ENCODE peak calls at places on chromosomes 4 and X, in seven cellular contexts. Q is colonic mucosa, N is foreskin fibroblast, O is lower lobe of right lung, G is cardiac muscle cell, L is kidney, V is psoas muscle. X is an unnamed sample.

GRCh38 chrX:16496175-16496574 is 153.8 kb upstream of the S100G start:
- DNase-seq in Q (no peak), N (no peak), O (no peak), G (no peak), L (no peak), V (no peak), X (no peak)

GRCh38 chrX:130716822-130717405 is 186.1 kb downstream of the ENOX2 start:
- DNase-seq in Q (no peak), N (no peak), O (no peak), G (no peak), L (no peak), V (no peak), X (no peak)

GRCh38 chr4:134027931-134028330 is 173.7 kb downstream of the PABPC4L start:
- DNase-seq in Q (no peak), N (peak), O (no peak), G (no peak), L (no peak), V (no peak), X (no peak)

GRCh38 chrX:131072871-131073571 is 14.9 kb downstream of the ARHGAP36 start:
- DNase-seq in Q (no peak), N (no peak), O (no peak), G (no peak), L (peak), V (no peak), X (no peak)

GRCh38 chr4:53637348-53637747 is 46.1 kb upstream of the LNX1 start:
- DNase-seq in Q (no peak), N (no peak), O (no peak), G (no peak), L (no peak), V (no peak), X (no peak)

GRCh38 chrX:41734530-41734929 is 10.5 kb downstream of the GPR82 start:
- DNase-seq in Q (no peak), N (peak), O (no peak), G (no peak), L (no peak), V (no peak), X (no peak)

GRCh38 chrX:17968367-17968766 is 107.3 kb upstream of the RAI2 start:
- DNase-seq in Q (no peak), N (no peak), O (no peak), G (no peak), L (no peak), V (no peak), X (no peak)

GRCh38 chr4:96603635-96604034 is 763.7 kb downstream of the PDHA2 start:
- DNase-seq in Q (no peak), N (no peak), O (no peak), G (peak), L (no peak), V (no peak), X (no peak)

GRCh38 chr4:105179539-105180401 is 33.1 kb downstream of the TET2 start:
- DNase-seq in Q (no peak), N (no peak), O (no peak), G (no peak), L (no peak), V (no peak), X (no peak)

GRCh38 chrX:108439961-108440696 is 491 bp downstream of the COL4A5 start:
- DNase-seq in Q (no peak), N (peak), O (peak), G (peak), L (peak), V (no peak), X (peak)

GRCh38 chrX:72554448-72555140 is 18.0 kb downstream of the HDAC8 start:
- DNase-seq in Q (peak), N (no peak), O (no peak), G (peak), L (no peak), V (no peak), X (peak)

GRCh38 chr4:6516762-6517161 is 44.3 kb upstream of the PPP2R2C start:
- DNase-seq in Q (no peak), N (no peak), O (no peak), G (peak), L (no peak), V (no peak), X (no peak)

GRCh38 chrX:16946971-16947562 is 609 bp downstream of the REPS2 start:
- DNase-seq in Q (peak), N (no peak), O (peak), G (peak), L (peak), V (peak), X (no peak)

GRCh38 chr4:10047967-10048366 is 26.7 kb upstream of the SLC2A9 start:
- DNase-seq in Q (no peak), N (no peak), O (no peak), G (no peak), L (no peak), V (no peak), X (no peak)

DNA sequence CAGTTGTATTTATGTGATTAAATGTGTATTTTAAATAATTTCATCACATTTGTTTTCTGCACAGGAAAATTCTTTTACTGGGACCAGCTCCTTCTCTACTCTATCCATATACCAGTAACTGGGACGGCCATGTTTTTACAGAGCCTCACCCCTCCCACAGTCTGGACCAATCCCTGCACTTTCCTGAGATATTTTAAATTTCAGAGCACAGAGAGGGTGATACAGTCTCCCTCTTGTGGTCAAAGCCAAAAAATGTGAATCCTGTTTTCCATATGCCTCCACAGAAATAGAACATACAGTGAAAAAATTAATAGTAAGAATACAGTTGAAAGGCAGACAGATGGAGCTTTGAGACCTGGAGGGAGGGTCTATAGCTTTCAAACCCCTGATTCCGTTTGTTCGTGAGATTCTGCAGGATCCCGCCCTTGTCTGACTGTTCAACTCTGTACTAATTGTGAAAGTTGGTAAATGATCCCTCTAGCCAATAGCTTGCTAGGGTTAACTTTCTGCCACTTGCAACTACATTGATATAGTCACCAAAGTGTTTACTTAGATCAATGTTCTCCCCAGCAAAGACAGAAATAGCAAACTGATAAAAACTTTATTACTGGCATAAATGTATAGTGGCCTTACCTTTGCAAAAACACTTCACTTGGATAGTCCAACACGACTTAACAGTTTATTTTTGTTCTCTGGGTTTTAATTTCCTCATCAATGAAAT is 172.2 kb downstream of the PPARGC1A start:
- DNase-seq in Q (no peak), N (peak), O (no peak), G (peak), L (no peak), V (no peak), X (no peak)
- TF ChIP-seq CTCF in Q (peak), N (peak), O (peak), G (peak), L (peak), V (peak), X (peak)

DNA sequence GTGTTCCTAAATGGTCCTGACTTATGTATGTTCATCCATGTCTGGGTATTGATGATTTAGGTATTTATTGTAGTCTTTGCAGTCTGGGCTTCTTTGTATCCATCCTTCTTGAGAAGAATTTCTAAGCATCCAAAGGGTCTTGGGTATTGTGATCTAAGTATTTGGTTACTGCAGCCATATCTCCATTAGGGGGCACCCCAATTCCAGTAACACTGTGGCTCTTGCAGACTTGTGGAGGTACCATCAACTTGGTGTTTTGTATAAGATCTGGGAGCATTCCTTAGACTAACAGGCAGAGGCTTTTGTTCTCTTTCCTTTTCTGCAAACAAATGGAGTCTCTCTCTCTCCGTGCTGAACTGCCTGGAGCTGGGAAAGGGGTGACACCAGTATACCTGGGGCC is 113.7 kb upstream of the NEXMIF start:
- DNase-seq in Q (no peak), N (no peak), O (no peak), G (peak), L (no peak), V (no peak), X (no peak)
- TF ChIP-seq CTCF in Q (no peak), N (no peak), O (peak), G (peak), L (no peak), V (no peak), X (peak)

DNA sequence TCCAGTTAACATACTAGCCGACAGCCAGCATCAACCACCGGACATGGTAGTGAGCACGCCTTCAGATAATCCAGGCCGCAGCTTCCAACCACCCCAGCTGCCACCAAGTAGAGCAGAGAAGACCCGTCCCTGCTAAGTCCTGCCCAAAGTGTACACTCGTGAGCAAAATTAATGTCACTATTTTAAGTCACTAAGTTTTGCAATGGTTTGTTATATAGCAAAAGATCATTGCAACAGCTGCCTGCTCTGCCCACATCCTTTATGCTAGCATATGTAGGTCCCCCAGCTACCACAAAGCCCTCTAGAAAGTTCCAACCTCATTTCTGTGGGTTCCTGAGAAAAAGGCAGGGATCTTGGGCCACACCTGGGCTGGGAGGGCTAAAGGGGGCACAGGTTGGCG is 347.0 kb downstream of the BCOR start:
- DNase-seq in Q (no peak), N (no peak), O (no peak), G (no peak), L (no peak), V (no peak), X (no peak)
- TF ChIP-seq CTCF in Q (no peak), N (no peak), O (no peak), G (no peak), L (no peak), V (no peak), X (no peak)

GRCh38 chrX:85051627-85052026 is 48.0 kb downstream of the APOOL start:
- DNase-seq in Q (no peak), N (no peak), O (no peak), G (no peak), L (no peak), V (no peak), X (no peak)

GRCh38 chrX:85052207-85052606 is 48.5 kb downstream of the APOOL start:
- DNase-seq in Q (no peak), N (no peak), O (no peak), G (no peak), L (no peak), V (no peak), X (no peak)

GRCh38 chrX:85052636-85053343 is 49.1 kb downstream of the APOOL start:
- DNase-seq in Q (no peak), N (peak), O (no peak), G (no peak), L (no peak), V (no peak), X (no peak)
- TF ChIP-seq CTCF in Q (no peak), N (no peak), O (no peak), G (peak), L (no peak), V (peak), X (peak)